ENCODE peak calls at places on chromosomes 7 and 10, in six cellular contexts. I, T, B, A, D and Q are unnamed samples.

GRCh38 chr7:19030280-19030679 is 87.2 kb downstream of the TWIST1 start:
- DNase-seq in I (no peak), T (peak; percentile 6), B (no peak), A (no peak), D (no peak), Q (no peak)

GRCh38 chr7:64618785-64619456 is 47.0 kb upstream of the ZNF107 start:
- DNase-seq in I (peak; percentile 44), T (peak; percentile 73), B (no peak), A (peak; percentile 83), D (peak; percentile 66), Q (no peak)

GRCh38 chr7:1058821-1059199 is 14.5 kb downstream of the GPR146 start:
- DNase-seq in I (peak; percentile 47), T (no peak), B (no peak), A (no peak), D (peak; percentile 70), Q (no peak)

GRCh38 chr10:115972426-115972825 is 300.6 kb downstream of the GFRA1 start:
- DNase-seq in I (no peak), T (no peak), B (no peak), A (no peak), D (no peak), Q (no peak)

GRCh38 chr10:660413-660979 is 29.0 kb downstream of the DIP2C start:
- DNase-seq in I (no peak), T (no peak), B (no peak), A (no peak), D (no peak), Q (no peak)

GRCh38 chr10:3069876-3070275 is 2.5 kb downstream of the PFKP start:
- DNase-seq in I (no peak), T (no peak), B (no peak), A (no peak), D (no peak), Q (no peak)

GRCh38 chr10:46282460-46283216 is 4.2 kb upstream of the ANTXRL start:
- DNase-seq in I (peak; percentile 70), T (peak; percentile 42), B (peak; percentile 81), A (peak; percentile 90), D (peak; percentile 50), Q (peak; percentile 79)

GRCh38 chr7:101595246-101595645 is 33.9 kb downstream of the MYL10 start:
- DNase-seq in I (no peak), T (no peak), B (no peak), A (no peak), D (no peak), Q (no peak)

GRCh38 chr7:52355059-52355458 is 680.4 kb upstream of the POM121L12 start:
- DNase-seq in I (peak; percentile 37), T (no peak), B (no peak), A (no peak), D (no peak), Q (no peak)

GRCh38 chr10:50937230-50937907 is 51.9 kb upstream of the A1CF start:
- DNase-seq in I (peak; percentile 57), T (peak; percentile 90), B (no peak), A (peak; percentile 68), D (peak; percentile 75), Q (no peak)

GRCh38 chr10:97422921-97423420 is 3.0 kb upstream of the PGAM1 start:
- DNase-seq in I (no peak), T (peak; percentile 66), B (no peak), A (peak; percentile 51), D (peak; percentile 14), Q (no peak)

GRCh38 chr10:131575877-131576276 is 264.4 kb upstream of the TCERG1L start:
- DNase-seq in I (no peak), T (no peak), B (no peak), A (no peak), D (no peak), Q (no peak)

GRCh38 chr7:27148776-27149641 is 1.4 kb upstream of the HOXA6 start:
- DNase-seq in I (no peak), T (peak; percentile 69), B (no peak), A (no peak), D (peak; percentile 77), Q (no peak)
- H3K4me1 ChIP-seq in I (no peaks in the 10 kb centered on the region), T (peaks cover 29% of the 10 kb centered on the region), B (peaks cover 12% of the 10 kb centered on the region), A (no peaks in the 10 kb centered on the region), D (peaks cover 22% of the 10 kb centered on the region), Q (peaks cover 30% of the 10 kb centered on the region)

DNA sequence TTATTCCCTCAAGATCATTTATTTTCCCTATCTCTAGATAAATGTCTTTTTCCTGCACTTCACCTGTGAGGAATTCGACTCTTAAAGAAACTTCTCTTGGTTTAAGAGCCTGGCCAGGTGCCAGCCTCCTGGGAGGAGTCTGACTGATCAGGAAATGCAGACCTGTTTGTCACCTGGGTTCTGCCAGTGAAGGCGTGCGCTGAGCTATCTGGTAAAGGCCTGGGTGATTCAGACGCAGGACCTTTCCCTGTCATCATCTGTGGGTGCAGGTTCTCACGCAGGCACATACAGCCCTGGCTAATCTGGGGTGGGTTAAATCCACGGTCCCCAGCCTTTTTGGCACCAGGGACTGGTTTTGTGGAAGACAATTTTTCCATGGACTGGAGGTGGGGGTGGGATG is 65.3 kb upstream of the AQP1 start:
- DNase-seq in I (no peak), T (peak; percentile 93), B (no peak), A (no peak), D (no peak), Q (peak; percentile 25)
- H3K4me1 ChIP-seq in I (peaks cover under 1% of the 10 kb centered on the region), T (peaks cover 24% of the 10 kb centered on the region), B (peaks cover 21% of the 10 kb centered on the region), A (no peaks in the 10 kb centered on the region), D (peaks cover 2% of the 10 kb centered on the region), Q (peaks cover 15% of the 10 kb centered on the region)

DNA sequence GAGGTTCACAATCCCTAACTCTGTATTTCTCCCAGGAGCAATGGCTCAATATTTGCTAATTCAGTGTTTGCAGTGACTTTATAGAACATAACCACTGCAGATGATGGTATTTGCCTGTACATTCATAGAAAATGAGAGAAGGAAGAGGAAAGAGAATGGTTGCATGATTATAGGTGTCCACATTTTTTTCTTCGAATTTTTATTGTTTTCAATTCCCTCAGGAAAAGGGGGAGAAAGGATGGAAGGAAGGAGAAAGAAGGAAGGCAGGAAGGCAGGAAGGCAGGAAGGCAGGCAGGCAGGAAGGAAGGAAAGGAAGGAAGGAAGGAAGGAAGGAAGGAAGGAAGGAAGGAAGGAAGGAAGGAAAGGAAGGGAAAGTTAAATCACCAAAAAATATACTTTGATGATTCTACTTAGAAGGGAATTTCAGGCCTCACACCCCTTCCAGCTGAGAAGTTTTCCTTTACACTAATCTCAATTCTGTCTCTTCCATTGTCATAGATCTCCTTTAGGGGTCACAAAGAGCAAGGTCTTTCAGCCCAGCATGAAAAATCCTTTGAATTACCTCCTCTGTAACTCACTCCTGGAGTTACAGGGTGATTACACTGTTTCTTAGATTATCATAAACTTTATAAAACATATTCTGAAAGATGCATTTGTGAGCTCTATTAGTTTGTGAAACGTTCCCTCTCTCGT is 118.8 kb upstream of the INHBA start:
- DNase-seq in I (peak; percentile 37), T (no peak), B (no peak), A (no peak), D (no peak), Q (no peak)
- H3K4me1 ChIP-seq in I (peaks cover 8% of the 10 kb centered on the region), T (no peaks in the 10 kb centered on the region), B (no peaks in the 10 kb centered on the region), A (peaks cover 19% of the 10 kb centered on the region), D (peaks cover 14% of the 10 kb centered on the region), Q (no peaks in the 10 kb centered on the region)

DNA sequence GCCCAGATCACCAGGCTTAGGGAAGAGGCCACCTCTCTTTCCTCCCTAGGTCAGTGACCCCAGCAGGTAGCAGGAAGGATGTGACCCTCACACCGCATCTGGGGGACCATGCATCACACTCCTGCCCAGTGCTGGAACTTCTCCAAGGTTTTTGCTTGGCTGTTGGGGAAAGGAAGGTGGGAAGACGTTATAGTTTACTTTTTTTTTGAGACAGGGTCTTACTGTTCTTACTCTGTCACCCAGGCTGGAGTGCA is 8.6 kb downstream of the ZCCHC24 start:
- DNase-seq in I (no peak), T (no peak), B (no peak), A (no peak), D (no peak), Q (no peak)
- H3K4me1 ChIP-seq in I (peaks cover 21% of the 10 kb centered on the region), T (peaks cover 78% of the 10 kb centered on the region), B (peaks cover 95% of the 10 kb centered on the region), A (peaks cover 73% of the 10 kb centered on the region), D (peaks cover 78% of the 10 kb centered on the region), Q (peaks cover 10% of the 10 kb centered on the region)